ENCODE peak calls at places on chromosomes 3 and 15, in eight cellular contexts. M is ascending aorta; R is uterus; G is Peyer's patch; I is CD4-positive, CD25-positive, alpha-beta regulatory T cell; H is NT2/D1; O is mucosa of descending colon; W is CD4-positive, alpha-beta memory T cell. U is an unnamed sample. For H3K4me1, the result is how much of the 10 kb centered on the place peaks cover.

GRCh38 chr15:70629735-70630273 is 133.6 kb downstream of the UACA start:
- DNase-seq in M (no peak), R (no peak), G (no peak), I (no peak), H (no peak), O (no peak), W (no peak), U (no peak)

GRCh38 chr3:179149239-179149887 is 1.2 kb downstream of the PIK3CA start:
- DNase-seq in M (no peak), R (no peak), G (peak), I (peak), H (no peak), O (no peak), W (peak), U (peak)

GRCh38 chr3:13540332-13540995 is 8.5 kb upstream of the FBLN2 start:
- DNase-seq in M (peak), R (peak), G (no peak), I (no peak), H (no peak), O (no peak), W (no peak), U (no peak)

GRCh38 chr3:64355473-64355872 is 130.2 kb upstream of the PRICKLE2 start:
- DNase-seq in M (peak), R (no peak), G (no peak), I (peak), H (no peak), O (no peak), W (no peak), U (no peak)

GRCh38 chr3:127887321-127887720 is 27.7 kb upstream of the KBTBD12 start:
- DNase-seq in M (no peak), R (no peak), G (no peak), I (no peak), H (no peak), O (no peak), W (no peak), U (no peak)

GRCh38 chr15:83320831-83321230 is 36.4 kb upstream of the BNC1 start:
- DNase-seq in M (no peak), R (no peak), G (no peak), I (no peak), H (no peak), O (no peak), W (no peak), U (no peak)

GRCh38 chr3:49703443-49703927 is 14.1 kb downstream of the RNF123 start:
- DNase-seq in M (no peak), R (peak), G (peak), I (peak), H (no peak), O (peak), W (peak), U (peak)

GRCh38 chr15:71109890-71110289 is 5.4 kb upstream of the THSD4 start:
- DNase-seq in M (no peak), R (no peak), G (no peak), I (no peak), H (no peak), O (no peak), W (no peak), U (no peak)

GRCh38 chr3:4812509-4812908 is 166.7 kb upstream of the BHLHE40 start:
- DNase-seq in M (no peak), R (no peak), G (no peak), I (no peak), H (no peak), O (no peak), W (no peak), U (no peak)

GRCh38 chr3:31234143-31234542 is 298.6 kb upstream of the STT3B start:
- DNase-seq in M (no peak), R (no peak), G (no peak), I (no peak), H (no peak), O (no peak), W (no peak), U (no peak)

GRCh38 chr15:26772588-26773484 is at the start of gene GABRB3:
- DNase-seq in M (no peak), R (peak), G (no peak), I (no peak), H (no peak), O (peak), W (no peak), U (no peak)

GRCh38 chr15:101026686-101027272 is 107.6 kb downstream of the LRRK1 start:
- DNase-seq in M (peak), R (no peak), G (peak), I (no peak), H (no peak), O (no peak), W (no peak), U (no peak)

GRCh38 chr3:121956363-121956762 is 62.2 kb downstream of the SLC15A2 start:
- DNase-seq in M (no peak), R (no peak), G (no peak), I (no peak), H (no peak), O (no peak), W (no peak), U (no peak)

GRCh38 chr3:121958801-121959200 is 63.2 kb downstream of the ILDR1 start:
- DNase-seq in M (no peak), R (no peak), G (no peak), I (no peak), H (no peak), O (no peak), W (no peak), U (no peak)

GRCh38 chr3:121962443-121962842 is 59.6 kb downstream of the ILDR1 start:
- DNase-seq in M (no peak), R (no peak), G (no peak), I (no peak), H (no peak), O (no peak), W (no peak), U (no peak)

GRCh38 chr3:121957674-121958419 is 63.6 kb downstream of the SLC15A2 start:
- DNase-seq in M (no peak), R (no peak), G (no peak), I (no peak), H (no peak), O (no peak), W (no peak), U (no peak)

GRCh38 chr3:121961283-121961682 is 60.8 kb downstream of the ILDR1 start:
- DNase-seq in M (no peak), R (no peak), G (no peak), I (no peak), H (no peak), O (no peak), W (no peak), U (no peak)
- H3K4me1 ChIP-seq in M (under half), R (under half), G (under half), I (under half), H (under half), O (under half), W (under half), U (under half)

GRCh38 chr3:33658039-33658438 is 60.0 kb downstream of the CLASP2 start:
- DNase-seq in M (no peak), R (no peak), G (no peak), I (no peak), H (no peak), O (no peak), W (no peak), U (no peak)
- H3K4me1 ChIP-seq in M (under half), R (under half), G (under half), I (under half), H (under half), O (under half), W (under half), U (half or more)

DNA sequence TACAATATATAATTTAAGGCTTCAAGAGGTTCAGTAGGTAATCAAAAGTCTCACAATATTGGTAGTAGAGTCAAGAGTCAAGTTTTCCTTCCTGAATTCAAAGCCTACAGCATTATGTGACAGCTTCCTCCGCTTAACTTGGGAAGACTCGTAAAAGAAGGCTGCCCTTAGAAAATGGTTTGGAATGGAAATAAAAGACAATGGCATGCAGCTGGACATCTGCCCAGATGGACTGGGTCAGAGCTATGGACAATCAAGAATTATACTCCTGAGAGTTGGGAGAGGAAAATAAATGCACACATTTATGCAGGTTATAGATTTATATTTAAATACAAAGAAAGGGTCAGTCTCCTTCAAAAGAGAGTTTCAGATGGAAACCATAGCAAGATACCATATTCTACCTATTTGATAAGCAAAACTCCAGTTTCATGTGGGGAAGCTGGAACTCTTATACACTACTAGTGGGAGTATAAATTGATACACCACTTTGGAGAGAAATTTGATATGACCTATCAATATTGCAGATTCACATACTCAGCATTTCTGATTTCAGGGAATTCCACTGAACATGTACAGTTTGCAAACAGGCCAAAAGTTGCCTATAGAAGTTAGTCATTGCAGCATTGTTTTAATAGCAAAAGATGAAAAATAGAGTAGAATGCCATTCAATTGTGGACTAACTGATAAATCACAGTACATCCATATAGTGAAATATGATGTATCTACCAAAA is 6.1 kb downstream of the CRYBG3 start:
- DNase-seq in M (no peak), R (no peak), G (no peak), I (no peak), H (no peak), O (no peak), W (no peak), U (no peak)
- H3K4me1 ChIP-seq in M (under half), R (under half), G (under half), I (under half), H (under half), O (under half), W (under half), U (under half)

GRCh38 chr3:53229606-53230005 is 26.2 kb downstream of the TKT start:
- DNase-seq in M (no peak), R (no peak), G (no peak), I (no peak), H (no peak), O (no peak), W (no peak), U (no peak)
- H3K4me1 ChIP-seq in M (under half), R (under half), G (under half), I (under half), H (under half), O (under half), W (under half), U (under half)

GRCh38 chr15:60583194-60583593 is 104.3 kb upstream of the ICE2 start:
- DNase-seq in M (no peak), R (no peak), G (no peak), I (peak), H (no peak), O (no peak), W (no peak), U (peak)
- H3K4me1 ChIP-seq in M (under half), R (under half), G (under half), I (half or more), H (under half), O (under half), W (half or more), U (under half)

DNA sequence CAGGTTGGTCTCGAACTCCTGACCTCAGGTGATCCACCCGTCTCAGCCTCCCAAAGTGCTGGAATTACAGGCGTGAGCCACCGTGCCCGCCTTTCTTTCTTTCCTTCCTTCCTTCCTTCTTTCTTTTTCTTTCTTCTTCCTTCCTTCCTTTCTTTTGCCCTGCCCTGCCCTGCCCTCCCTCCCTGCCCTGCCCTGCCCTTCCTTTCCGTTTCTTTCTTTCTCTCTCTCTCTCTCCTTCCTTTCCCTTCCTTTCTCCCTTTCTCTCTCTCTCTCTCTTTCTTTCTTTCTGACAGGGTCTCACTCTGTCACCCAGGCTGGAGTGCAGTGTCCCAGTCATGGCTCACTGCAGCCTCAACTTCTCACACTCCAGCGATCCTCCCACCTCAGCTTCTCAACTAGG is 74.6 kb downstream of the UMPS start:
- DNase-seq in M (no peak), R (no peak), G (no peak), I (no peak), H (no peak), O (no peak), W (no peak), U (no peak)
- H3K4me1 ChIP-seq in M (under half), R (under half), G (under half), I (under half), H (under half), O (under half), W (under half), U (under half)

U was measured in Karpas-422.